ENCODE peak calls at places on chromosomes 16 and 17, in six cellular contexts. One of them, this sample, is unnamed.

GRCh38 chr17:44198721-44199552 is 747 bp downstream of the ATXN7L3 start:
- DNase-seq in NCI-H1105 treated with DMSO at 0.1 percent for 48 hours: peak; percentile 13
- DNase-seq in kidney glomerular epithelial cell: peak; percentile 14
- DNase-seq in uterus: peak; percentile 54
- DNase-seq in cardiac septum: peak; percentile 89
- DNase-seq in CD4-positive, alpha-beta T cell: peak; percentile 44
- DNase-seq in this sample: no peak

GRCh38 chr17:80413771-80414507 is 1.0 kb upstream of the ENDOV start:
- DNase-seq in NCI-H1105 treated with DMSO at 0.1 percent for 48 hours: no peak
- DNase-seq in kidney glomerular epithelial cell: no peak
- DNase-seq in uterus: no peak
- DNase-seq in cardiac septum: no peak
- DNase-seq in CD4-positive, alpha-beta T cell: peak; percentile 10
- DNase-seq in this sample: no peak

GRCh38 chr17:47844814-47845453 is 3.9 kb upstream of the SCRN2 start:
- DNase-seq in NCI-H1105 treated with DMSO at 0.1 percent for 48 hours: no peak
- DNase-seq in kidney glomerular epithelial cell: no peak
- DNase-seq in uterus: no peak
- DNase-seq in cardiac septum: no peak
- DNase-seq in CD4-positive, alpha-beta T cell: no peak
- DNase-seq in this sample: no peak

GRCh38 chr17:47225436-47225858 is 16.3 kb downstream of the MYL4 start:
- DNase-seq in NCI-H1105 treated with DMSO at 0.1 percent for 48 hours: no peak
- DNase-seq in kidney glomerular epithelial cell: peak; percentile 76
- DNase-seq in uterus: peak; percentile 95
- DNase-seq in cardiac septum: no peak
- DNase-seq in CD4-positive, alpha-beta T cell: no peak
- DNase-seq in this sample: peak; percentile 78

GRCh38 chr17:50063516-50064252 is 7.8 kb downstream of the ITGA3 start:
- DNase-seq in NCI-H1105 treated with DMSO at 0.1 percent for 48 hours: no peak
- DNase-seq in kidney glomerular epithelial cell: no peak
- DNase-seq in uterus: no peak
- DNase-seq in cardiac septum: no peak
- DNase-seq in CD4-positive, alpha-beta T cell: no peak
- DNase-seq in this sample: no peak

GRCh38 chr17:55704412-55704811 is 18.3 kb downstream of the TMEM100 start:
- DNase-seq in NCI-H1105 treated with DMSO at 0.1 percent for 48 hours: no peak
- DNase-seq in kidney glomerular epithelial cell: no peak
- DNase-seq in uterus: no peak
- DNase-seq in cardiac septum: no peak
- DNase-seq in CD4-positive, alpha-beta T cell: no peak
- DNase-seq in this sample: no peak

GRCh38 chr16:49588061-49588460 is 214.5 kb downstream of the C16orf78 start:
- DNase-seq in NCI-H1105 treated with DMSO at 0.1 percent for 48 hours: no peak
- DNase-seq in kidney glomerular epithelial cell: no peak
- DNase-seq in uterus: peak; percentile 1
- DNase-seq in cardiac septum: peak; percentile 35
- DNase-seq in CD4-positive, alpha-beta T cell: no peak
- DNase-seq in this sample: peak; percentile 24

GRCh38 chr17:82403662-82404660 is 14.2 kb upstream of the HEXD start:
- DNase-seq in NCI-H1105 treated with DMSO at 0.1 percent for 48 hours: no peak
- DNase-seq in kidney glomerular epithelial cell: no peak
- DNase-seq in uterus: no peak
- DNase-seq in cardiac septum: no peak
- DNase-seq in CD4-positive, alpha-beta T cell: no peak
- DNase-seq in this sample: no peak

GRCh38 chr16:81558444-81559175 is 114.0 kb downstream of the CMIP start:
- DNase-seq in NCI-H1105 treated with DMSO at 0.1 percent for 48 hours: no peak
- DNase-seq in kidney glomerular epithelial cell: no peak
- DNase-seq in uterus: no peak
- DNase-seq in cardiac septum: no peak
- DNase-seq in CD4-positive, alpha-beta T cell: no peak
- DNase-seq in this sample: no peak

GRCh38 chr17:49823614-49824013 is 24.3 kb downstream of the TAC4 start:
- DNase-seq in NCI-H1105 treated with DMSO at 0.1 percent for 48 hours: no peak
- DNase-seq in kidney glomerular epithelial cell: no peak
- DNase-seq in uterus: no peak
- DNase-seq in cardiac septum: no peak
- DNase-seq in CD4-positive, alpha-beta T cell: no peak
- DNase-seq in this sample: no peak

GRCh38 chr16:1732071-1732470 is 26.1 kb downstream of the MAPK8IP3 start:
- DNase-seq in NCI-H1105 treated with DMSO at 0.1 percent for 48 hours: no peak
- DNase-seq in kidney glomerular epithelial cell: no peak
- DNase-seq in uterus: no peak
- DNase-seq in cardiac septum: no peak
- DNase-seq in CD4-positive, alpha-beta T cell: no peak
- DNase-seq in this sample: no peak

GRCh38 chr17:17484451-17484899 is 7.7 kb downstream of the MED9 start:
- DNase-seq in NCI-H1105 treated with DMSO at 0.1 percent for 48 hours: no peak
- DNase-seq in kidney glomerular epithelial cell: no peak
- DNase-seq in uterus: no peak
- DNase-seq in cardiac septum: no peak
- DNase-seq in CD4-positive, alpha-beta T cell: no peak
- DNase-seq in this sample: no peak

GRCh38 chr17:8125947-8126305 is 2.0 kb upstream of the HES7 start:
- DNase-seq in NCI-H1105 treated with DMSO at 0.1 percent for 48 hours: peak; percentile 61
- DNase-seq in kidney glomerular epithelial cell: no peak
- DNase-seq in uterus: peak; percentile 55
- DNase-seq in cardiac septum: no peak
- DNase-seq in CD4-positive, alpha-beta T cell: no peak
- DNase-seq in this sample: no peak

GRCh38 chr17:74442670-74443515 is 11.0 kb downstream of the GPRC5C start:
- DNase-seq in NCI-H1105 treated with DMSO at 0.1 percent for 48 hours: peak; percentile 56
- DNase-seq in kidney glomerular epithelial cell: peak; percentile 21
- DNase-seq in uterus: peak; percentile 82
- DNase-seq in cardiac septum: peak; percentile 91
- DNase-seq in CD4-positive, alpha-beta T cell: no peak
- DNase-seq in this sample: peak; percentile 83

GRCh38 chr17:2053380-2054261 is 1.3 kb upstream of the HIC1 start:
- DNase-seq in NCI-H1105 treated with DMSO at 0.1 percent for 48 hours: peak; percentile 40
- DNase-seq in kidney glomerular epithelial cell: peak; percentile 13
- DNase-seq in uterus: peak; percentile 88
- DNase-seq in cardiac septum: no peak
- DNase-seq in CD4-positive, alpha-beta T cell: peak; percentile 69
- DNase-seq in this sample: peak; percentile 91

GRCh38 chr17:55264640-55265298 is at the start of gene HLF:
- DNase-seq in NCI-H1105 treated with DMSO at 0.1 percent for 48 hours: peak; percentile 70
- DNase-seq in kidney glomerular epithelial cell: peak; percentile 21
- DNase-seq in uterus: peak; percentile 81
- DNase-seq in cardiac septum: peak; percentile 88
- DNase-seq in CD4-positive, alpha-beta T cell: peak; percentile 61
- DNase-seq in this sample: peak; percentile 83

GRCh38 chr16:12016166-12016947 is 39.8 kb downstream of the SNX29 start:
- DNase-seq in NCI-H1105 treated with DMSO at 0.1 percent for 48 hours: no peak
- DNase-seq in kidney glomerular epithelial cell: no peak
- DNase-seq in uterus: no peak
- DNase-seq in cardiac septum: no peak
- DNase-seq in CD4-positive, alpha-beta T cell: no peak
- DNase-seq in this sample: no peak

GRCh38 chr17:32494621-32495346 is 8.0 kb downstream of the CDK5R1 start:
- DNase-seq in NCI-H1105 treated with DMSO at 0.1 percent for 48 hours: peak; percentile 69
- DNase-seq in kidney glomerular epithelial cell: no peak
- DNase-seq in uterus: no peak
- DNase-seq in cardiac septum: no peak
- DNase-seq in CD4-positive, alpha-beta T cell: no peak
- DNase-seq in this sample: no peak

GRCh38 chr16:88686439-88687253 is at the start of gene SNAI3:
- DNase-seq in NCI-H1105 treated with DMSO at 0.1 percent for 48 hours: peak; percentile 45
- DNase-seq in kidney glomerular epithelial cell: peak; percentile 35
- DNase-seq in uterus: no peak
- DNase-seq in cardiac septum: peak; percentile 96
- DNase-seq in CD4-positive, alpha-beta T cell: peak; percentile 72
- DNase-seq in this sample: peak; percentile 84

GRCh38 chr17:39621523-39622379 is 5.0 kb upstream of the PPP1R1B start:
- DNase-seq in NCI-H1105 treated with DMSO at 0.1 percent for 48 hours: peak; percentile 70
- DNase-seq in kidney glomerular epithelial cell: peak; percentile 56
- DNase-seq in uterus: peak; percentile 83
- DNase-seq in cardiac septum: peak; percentile 96
- DNase-seq in CD4-positive, alpha-beta T cell: peak; percentile 96
- DNase-seq in this sample: peak; percentile 94

GRCh38 chr17:17928422-17929386 is 43.5 kb downstream of the TOM1L2 start:
- DNase-seq in NCI-H1105 treated with DMSO at 0.1 percent for 48 hours: no peak
- DNase-seq in kidney glomerular epithelial cell: peak; percentile 25
- DNase-seq in uterus: no peak
- DNase-seq in cardiac septum: no peak
- DNase-seq in CD4-positive, alpha-beta T cell: no peak
- DNase-seq in this sample: no peak

GRCh38 chr16:2003827-2004641 is 5.6 kb downstream of the ZNF598 start:
- DNase-seq in NCI-H1105 treated with DMSO at 0.1 percent for 48 hours: peak; percentile 78
- DNase-seq in kidney glomerular epithelial cell: peak; percentile 49
- DNase-seq in uterus: peak; percentile 71
- DNase-seq in cardiac septum: peak; percentile 95
- DNase-seq in CD4-positive, alpha-beta T cell: peak; percentile 83
- DNase-seq in this sample: peak; percentile 93

GRCh38 chr17:37607637-37608368 is 1.4 kb downstream of the SYNRG start:
- DNase-seq in NCI-H1105 treated with DMSO at 0.1 percent for 48 hours: no peak
- DNase-seq in kidney glomerular epithelial cell: no peak
- DNase-seq in uterus: no peak
- DNase-seq in cardiac septum: no peak
- DNase-seq in CD4-positive, alpha-beta T cell: no peak
- DNase-seq in this sample: no peak

GRCh38 chr17:43418441-43419374 is 19.9 kb downstream of the ARL4D start:
- DNase-seq in NCI-H1105 treated with DMSO at 0.1 percent for 48 hours: peak; percentile 93
- DNase-seq in kidney glomerular epithelial cell: peak; percentile 86
- DNase-seq in uterus: peak; percentile 78
- DNase-seq in cardiac septum: no peak
- DNase-seq in CD4-positive, alpha-beta T cell: no peak
- DNase-seq in this sample: peak; percentile 79

GRCh38 chr17:7290166-7290565 is 4.3 kb downstream of the YBX2 start:
- DNase-seq in NCI-H1105 treated with DMSO at 0.1 percent for 48 hours: no peak
- DNase-seq in kidney glomerular epithelial cell: no peak
- DNase-seq in uterus: no peak
- DNase-seq in cardiac septum: no peak
- DNase-seq in CD4-positive, alpha-beta T cell: no peak
- DNase-seq in this sample: no peak

GRCh38 chr16:79587897-79588296 is 12.6 kb downstream of the MAF start:
- DNase-seq in NCI-H1105 treated with DMSO at 0.1 percent for 48 hours: no peak
- DNase-seq in kidney glomerular epithelial cell: no peak
- DNase-seq in uterus: no peak
- DNase-seq in cardiac septum: no peak
- DNase-seq in CD4-positive, alpha-beta T cell: no peak
- DNase-seq in this sample: no peak

GRCh38 chr16:19644877-19645276 is 73.2 kb downstream of the KNOP1 start:
- DNase-seq in NCI-H1105 treated with DMSO at 0.1 percent for 48 hours: no peak
- DNase-seq in kidney glomerular epithelial cell: no peak
- DNase-seq in uterus: peak; percentile 63
- DNase-seq in cardiac septum: no peak
- DNase-seq in CD4-positive, alpha-beta T cell: no peak
- DNase-seq in this sample: no peak

GRCh38 chr16:88387177-88387576 is 4.4 kb downstream of the ZNF469 start:
- DNase-seq in NCI-H1105 treated with DMSO at 0.1 percent for 48 hours: no peak
- DNase-seq in kidney glomerular epithelial cell: no peak
- DNase-seq in uterus: no peak
- DNase-seq in cardiac septum: no peak
- DNase-seq in CD4-positive, alpha-beta T cell: no peak
- DNase-seq in this sample: no peak

GRCh38 chr17:7404737-7405412 is 978 bp upstream of the TMEM256 start:
- DNase-seq in NCI-H1105 treated with DMSO at 0.1 percent for 48 hours: no peak
- DNase-seq in kidney glomerular epithelial cell: no peak
- DNase-seq in uterus: peak; percentile 75
- DNase-seq in cardiac septum: peak; percentile 81
- DNase-seq in CD4-positive, alpha-beta T cell: peak; percentile 18
- DNase-seq in this sample: peak; percentile 91

GRCh38 chr17:83083368-83084201 is 4.2 kb downstream of the METRNL start:
- DNase-seq in NCI-H1105 treated with DMSO at 0.1 percent for 48 hours: no peak
- DNase-seq in kidney glomerular epithelial cell: peak; percentile 65
- DNase-seq in uterus: peak; percentile 74
- DNase-seq in cardiac septum: no peak
- DNase-seq in CD4-positive, alpha-beta T cell: no peak
- DNase-seq in this sample: no peak

GRCh38 chr17:731943-732787 is at the start of gene TLCD3A:
- DNase-seq in NCI-H1105 treated with DMSO at 0.1 percent for 48 hours: peak; percentile 26
- DNase-seq in kidney glomerular epithelial cell: peak; percentile 23
- DNase-seq in uterus: peak; percentile 66
- DNase-seq in cardiac septum: no peak
- DNase-seq in CD4-positive, alpha-beta T cell: peak; percentile 19
- DNase-seq in this sample: no peak

This sample was measured in suprapubic skin.